ENCODE peak calls at places on chromosome 3, in five cellular contexts. D, T, G, K and Z are unnamed samples.

GRCh38 chr3:43418601-43419272 is 132.4 kb downstream of the SNRK start:
- DNase-seq in D (no peak), T (no peak), G (no peak), K (no peak), Z (no peak)

GRCh38 chr3:128950223-128950938 is 43.5 kb downstream of the CFAP92 start:
- DNase-seq in D (peak; percentile 61), T (no peak), G (peak; percentile 50), K (peak; percentile 53), Z (no peak)

GRCh38 chr3:190738756-190739155 is 123.7 kb downstream of the GMNC start:
- DNase-seq in D (no peak), T (no peak), G (no peak), K (no peak), Z (no peak)

GRCh38 chr3:13703071-13703470 is 154.1 kb downstream of the FBLN2 start:
- DNase-seq in D (no peak), T (no peak), G (no peak), K (no peak), Z (no peak)

GRCh38 chr3:128996200-128996599 is 2.3 kb upstream of the CFAP92 start:
- DNase-seq in D (no peak), T (no peak), G (no peak), K (no peak), Z (no peak)

GRCh38 chr3:15462451-15462850 is 35.1 kb downstream of the EAF1 start:
- DNase-seq in D (no peak), T (no peak), G (no peak), K (no peak), Z (no peak)

GRCh38 chr3:21326704-21327103 is 424.3 kb downstream of the ZNF385D start:
- DNase-seq in D (peak; percentile 4), T (no peak), G (no peak), K (no peak), Z (no peak)

GRCh38 chr3:59483191-59483590 is 433.4 kb upstream of the CFAP20DC start:
- DNase-seq in D (no peak), T (no peak), G (no peak), K (no peak), Z (no peak)

GRCh38 chr3:197690754-197691153 is 46.0 kb downstream of the RUBCN start:
- DNase-seq in D (no peak), T (no peak), G (no peak), K (no peak), Z (no peak)

GRCh38 chr3:107791450-107791849 is 268.7 kb downstream of the BBX start:
- DNase-seq in D (no peak), T (no peak), G (no peak), K (no peak), Z (no peak)
- TF ChIP-seq CTCF in D (no peak), T (no peak), G (no peak), K (no peak), Z (no peak)

GRCh38 chr3:48919215-48920138 is 835 bp downstream of the ARIH2 start:
- DNase-seq in D (peak; percentile 46), T (no peak), G (peak; percentile 66), K (peak; percentile 81), Z (peak; percentile 68)
- TF ChIP-seq CTCF in D (no peak), T (no peak), G (no peak), K (no peak), Z (no peak)

DNA sequence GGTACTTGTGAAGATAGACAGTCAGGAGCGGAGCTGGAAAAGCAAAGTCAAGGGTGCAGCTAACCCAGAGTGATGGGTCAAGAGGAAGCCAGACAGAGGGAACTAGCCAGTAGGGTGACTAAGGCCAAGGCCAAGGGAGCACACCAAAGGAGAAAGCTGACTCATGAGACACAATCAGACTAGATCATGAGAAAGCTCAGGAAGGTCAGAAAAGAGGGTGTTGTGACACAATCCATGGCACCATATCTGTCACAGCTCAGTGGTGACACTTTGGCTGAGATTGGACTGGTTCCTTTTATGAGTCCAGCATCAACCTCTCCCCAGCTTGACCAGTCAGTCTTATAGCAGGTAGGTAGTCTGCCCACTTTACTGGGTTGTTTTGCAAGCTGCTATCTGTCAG is 22.2 kb downstream of the P2RY1 start:
- DNase-seq in D (no peak), T (no peak), G (no peak), K (no peak), Z (no peak)
- TF ChIP-seq CTCF in D (no peak), T (no peak), G (no peak), K (no peak), Z (no peak)

GRCh38 chr3:172596394-172596706 is 73.1 kb upstream of the TNFSF10 start:
- DNase-seq in D (no peak), T (no peak), G (no peak), K (no peak), Z (no peak)
- TF ChIP-seq CTCF in D (no peak), T (no peak), G (no peak), K (no peak), Z (peak; percentile 49)

DNA sequence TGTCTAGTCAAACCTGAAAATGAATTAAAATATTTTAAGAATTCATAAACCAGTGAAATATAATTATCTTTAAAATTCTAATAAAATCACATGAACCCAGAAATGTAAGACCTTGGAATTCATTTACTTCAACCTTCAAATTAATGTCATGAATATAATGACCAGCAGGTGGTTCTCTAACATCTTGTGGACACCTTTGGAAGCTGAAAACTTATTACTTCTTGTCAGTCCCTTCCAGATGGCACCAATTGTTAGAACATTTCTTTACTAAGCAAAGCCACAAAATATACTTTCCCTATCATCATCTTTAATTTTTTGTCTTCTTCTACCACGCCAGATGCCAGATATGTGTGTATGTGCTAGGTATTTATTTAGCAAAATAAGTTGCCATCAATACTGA is 240.0 kb downstream of the MBNL1 start:
- DNase-seq in D (no peak), T (no peak), G (peak; percentile 39), K (no peak), Z (no peak)
- TF ChIP-seq CTCF in D (peak; percentile 41), T (peak; percentile 41), G (peak; percentile 47), K (no peak), Z (no peak)

DNA sequence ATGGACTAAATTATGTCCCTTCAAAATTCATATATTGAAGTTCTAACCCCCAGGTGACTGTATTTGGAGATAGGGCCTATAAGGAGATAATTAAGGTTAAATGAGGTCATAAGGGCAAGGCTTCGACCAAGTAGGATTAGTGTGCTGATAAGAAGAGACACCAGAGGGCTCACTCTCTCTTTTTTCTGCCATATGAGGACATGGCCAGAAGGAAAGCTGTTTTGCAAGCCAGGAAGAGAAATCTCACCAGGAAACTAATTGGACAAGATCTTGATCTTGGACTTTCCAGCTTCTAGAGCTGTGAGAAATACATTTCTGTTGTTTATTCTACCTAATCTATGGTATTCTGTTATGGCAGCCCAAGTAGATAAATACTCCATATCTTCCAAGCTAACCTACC is 503.6 kb upstream of the NAALADL2 start:
- DNase-seq in D (peak; percentile 66), T (no peak), G (peak; percentile 80), K (no peak), Z (no peak)
- TF ChIP-seq CTCF in D (peak; percentile 70), T (no peak), G (peak; percentile 82), K (peak; percentile 48), Z (no peak)

GRCh38 chr3:154095832-154096421 is 25.3 kb upstream of the ARHGEF26 start:
- DNase-seq in D (no peak), T (no peak), G (peak; percentile 16), K (no peak), Z (no peak)
- TF ChIP-seq CTCF in D (peak; percentile 50), T (no peak), G (peak; percentile 55), K (peak; percentile 75), Z (no peak)